ENCODE peak calls at places on chromosome 14, in nine cellular contexts. T is IMR-90; M is AG04450; C is endodermal cell; O is CD8-positive, alpha-beta memory T cell; P is BE2C; Y is skeletal muscle cell; F is aorta; R is thoracic aorta. X is an unnamed sample.

GRCh38 chr14:75549169-75549568 is 26.9 kb downstream of the BATF start:
- DNase-seq in T (no peak), M (no peak), C (no peak), O (no peak), P (no peak), Y (no peak), F (no peak), R (no peak), X (no peak)

GRCh38 chr14:106846218-106846617 is 1319.8 kb downstream of the TMEM121 start:
- DNase-seq in T (no peak), M (no peak), C (no peak), O (no peak), P (no peak), Y (no peak), F (no peak), R (no peak), X (no peak)

GRCh38 chr14:44897844-44898151 is 63.9 kb downstream of the KLHL28 start:
- DNase-seq in T (peak), M (no peak), C (no peak), O (no peak), P (no peak), Y (no peak), F (no peak), R (no peak), X (no peak)

GRCh38 chr14:80456200-80456599 is 244.9 kb upstream of the DIO2 start:
- DNase-seq in T (peak), M (no peak), C (no peak), O (no peak), P (no peak), Y (peak), F (no peak), R (no peak), X (peak)

GRCh38 chr14:31934767-31935266 is 142.3 kb upstream of the ARHGAP5 start:
- DNase-seq in T (peak), M (no peak), C (peak), O (no peak), P (peak), Y (peak), F (no peak), R (no peak), X (peak)

GRCh38 chr14:45194964-45195363 is 58.0 kb downstream of the MIS18BP1 start:
- DNase-seq in T (no peak), M (no peak), C (no peak), O (no peak), P (no peak), Y (no peak), F (no peak), R (no peak), X (no peak)

GRCh38 chr14:105420141-105420975 is 731 bp downstream of the MTA1 start:
- DNase-seq in T (no peak), M (no peak), C (no peak), O (no peak), P (no peak), Y (no peak), F (no peak), R (no peak), X (no peak)

GRCh38 chr14:77590845-77591506 is 25.5 kb downstream of the SPTLC2 start:
- DNase-seq in T (no peak), M (no peak), C (no peak), O (no peak), P (no peak), Y (no peak), F (no peak), R (no peak), X (no peak)

GRCh38 chr14:96445844-96446710 is 54.1 kb downstream of the AK7 start:
- DNase-seq in T (no peak), M (no peak), C (no peak), O (no peak), P (no peak), Y (no peak), F (no peak), R (no peak), X (no peak)

GRCh38 chr14:52706286-52706685 is 714 bp upstream of the PSMC6 start:
- DNase-seq in T (peak), M (no peak), C (no peak), O (peak), P (no peak), Y (no peak), F (no peak), R (no peak), X (no peak)

GRCh38 chr14:61260939-61261776 is 20.0 kb downstream of the TMEM30B start:
- DNase-seq in T (peak), M (peak), C (peak), O (no peak), P (no peak), Y (peak), F (peak), R (no peak), X (no peak)

GRCh38 chr14:51069065-51069464 is 25.8 kb downstream of the TRIM9 start:
- DNase-seq in T (no peak), M (no peak), C (no peak), O (no peak), P (no peak), Y (no peak), F (no peak), R (no peak), X (no peak)

GRCh38 chr14:92153581-92153980 is 31.8 kb downstream of the CPSF2 start:
- DNase-seq in T (no peak), M (no peak), C (no peak), O (no peak), P (no peak), Y (no peak), F (no peak), R (no peak), X (no peak)

GRCh38 chr14:94009767-94010166 is 12.7 kb downstream of the CCDC197 start:
- DNase-seq in T (peak), M (peak), C (no peak), O (no peak), P (no peak), Y (peak), F (no peak), R (no peak), X (peak)

GRCh38 chr14:54839681-54840080 is 62.9 kb downstream of the GCH1 start:
- DNase-seq in T (no peak), M (no peak), C (no peak), O (no peak), P (no peak), Y (peak), F (no peak), R (no peak), X (no peak)

GRCh38 chr14:104697892-104698583 is 8.6 kb downstream of the INF2 start:
- DNase-seq in T (no peak), M (no peak), C (peak), O (no peak), P (no peak), Y (no peak), F (no peak), R (no peak), X (no peak)

GRCh38 chr14:77319416-77319815 is 1.3 kb downstream of the POMT2 start:
- DNase-seq in T (no peak), M (no peak), C (no peak), O (no peak), P (no peak), Y (no peak), F (no peak), R (no peak), X (no peak)

GRCh38 chr14:102187583-102188001 is 47.9 kb downstream of the WDR20 start:
- DNase-seq in T (no peak), M (no peak), C (peak), O (no peak), P (peak), Y (no peak), F (no peak), R (no peak), X (no peak)

GRCh38 chr14:75577724-75578098 is 709 bp upstream of the FLVCR2 start:
- DNase-seq in T (peak), M (peak), C (peak), O (peak), P (peak), Y (peak), F (peak), R (peak), X (peak)

GRCh38 chr14:95344536-95344935 is 24.8 kb upstream of the CLMN start:
- DNase-seq in T (no peak), M (no peak), C (no peak), O (no peak), P (no peak), Y (no peak), F (no peak), R (no peak), X (no peak)

GRCh38 chr14:33282181-33282580 is 343.5 kb downstream of the NPAS3 start:
- DNase-seq in T (no peak), M (no peak), C (no peak), O (no peak), P (no peak), Y (no peak), F (no peak), R (no peak), X (no peak)
- H3K4me3 ChIP-seq in T (no peak), M (no peak), C (no peak), O (no peak), P (no peak), Y (no peak), F (no peak), R (no peak), X (no peak)

GRCh38 chr14:56809262-56810215 is 740 bp downstream of the OTX2 start:
- DNase-seq in T (no peak), M (no peak), C (peak), O (no peak), P (no peak), Y (no peak), F (no peak), R (no peak), X (no peak)

GRCh38 chr14:56808314-56809201 is 1.7 kb downstream of the OTX2 start:
- DNase-seq in T (no peak), M (no peak), C (peak), O (no peak), P (no peak), Y (no peak), F (no peak), R (no peak), X (no peak)

GRCh38 chr14:56811596-56812363 is 1.5 kb upstream of the OTX2 start:
- DNase-seq in T (no peak), M (no peak), C (peak), O (no peak), P (no peak), Y (no peak), F (no peak), R (no peak), X (no peak)

GRCh38 chr14:56810850-56811595 is 744 bp upstream of the OTX2 start:
- DNase-seq in T (no peak), M (no peak), C (peak), O (no peak), P (no peak), Y (no peak), F (no peak), R (no peak), X (no peak)

GRCh38 chr14:56810341-56810740 is at the start of gene OTX2:
- DNase-seq in T (no peak), M (no peak), C (peak), O (no peak), P (no peak), Y (no peak), F (no peak), R (no peak), X (no peak)
- H3K4me3 ChIP-seq in T (no peak), M (no peak), C (peak), O (no peak), P (no peak), Y (no peak), F (no peak), R (peak), X (no peak)

DNA sequence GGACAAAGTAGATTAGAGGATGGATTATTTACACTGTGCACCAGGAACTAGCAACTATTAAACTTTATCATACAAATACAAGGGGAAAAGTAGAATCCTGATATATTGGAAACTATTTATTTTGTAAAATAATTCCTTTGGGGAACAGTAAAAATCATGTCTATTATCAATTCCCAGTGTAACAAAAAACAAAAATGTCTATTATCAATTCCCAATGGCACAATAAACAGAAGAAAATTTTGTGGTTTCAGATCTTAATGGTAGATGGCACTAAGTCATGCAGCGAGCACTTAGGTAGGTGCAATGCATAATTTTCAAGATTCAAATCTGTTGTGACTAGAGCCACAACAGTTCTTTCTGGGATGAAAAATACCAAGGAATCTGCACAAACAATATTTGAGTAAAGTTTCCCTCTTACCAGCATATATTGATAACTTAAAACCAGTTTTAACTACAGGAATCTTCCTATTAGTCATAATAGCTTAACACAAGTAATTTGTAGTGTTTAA is 13.7 kb downstream of the CFL2 start:
- DNase-seq in T (no peak), M (no peak), C (no peak), O (no peak), P (no peak), Y (no peak), F (no peak), R (no peak), X (no peak)
- H3K4me3 ChIP-seq in T (no peak), M (no peak), C (no peak), O (no peak), P (no peak), Y (no peak), F (no peak), R (no peak), X (no peak)

GRCh38 chr14:73719361-73719760 is 5.2 kb upstream of the PNMA1 start:
- DNase-seq in T (no peak), M (no peak), C (no peak), O (no peak), P (no peak), Y (no peak), F (no peak), R (no peak), X (no peak)

GRCh38 chr14:73719791-73720190 is 5.6 kb upstream of the PNMA1 start:
- DNase-seq in T (peak), M (no peak), C (no peak), O (no peak), P (no peak), Y (no peak), F (no peak), R (no peak), X (no peak)

GRCh38 chr14:73717247-73717646 is 3.1 kb upstream of the PNMA1 start:
- DNase-seq in T (peak), M (no peak), C (no peak), O (no peak), P (peak), Y (no peak), F (no peak), R (no peak), X (no peak)

GRCh38 chr14:73717998-73718741 is 4.0 kb upstream of the PNMA1 start:
- DNase-seq in T (peak), M (no peak), C (peak), O (no peak), P (no peak), Y (no peak), F (peak), R (no peak), X (no peak)

GRCh38 chr14:73718742-73719251 is 4.6 kb upstream of the PNMA1 start:
- DNase-seq in T (no peak), M (no peak), C (peak), O (no peak), P (no peak), Y (no peak), F (no peak), R (no peak), X (no peak)
- H3K4me3 ChIP-seq in T (no peak), M (no peak), C (no peak), O (no peak), P (no peak), Y (no peak), F (no peak), R (no peak), X (no peak)

DNA sequence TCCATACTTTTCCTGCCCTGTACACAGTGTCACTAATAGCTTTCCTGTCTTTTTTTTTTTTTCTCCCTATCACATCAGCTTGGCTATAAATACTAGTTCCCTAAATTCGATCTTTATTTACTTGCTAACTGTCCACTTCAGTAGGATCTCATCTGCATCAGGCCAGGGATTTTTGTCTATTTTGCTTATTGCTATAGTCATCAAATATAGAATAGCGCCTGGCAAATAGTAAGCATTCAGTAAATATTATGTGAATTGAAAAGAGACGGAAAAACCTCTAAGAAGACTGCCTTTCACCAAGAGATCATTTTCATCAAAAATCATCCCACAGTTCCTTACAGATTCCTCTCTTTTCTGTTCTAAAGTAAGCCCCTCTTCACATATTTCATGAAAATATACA is 429.1 kb downstream of the FLRT2 start:
- DNase-seq in T (no peak), M (no peak), C (no peak), O (no peak), P (no peak), Y (no peak), F (no peak), R (no peak), X (no peak)
- H3K4me3 ChIP-seq in T (no peak), M (no peak), C (no peak), O (no peak), P (no peak), Y (no peak), F (no peak), R (no peak), X (no peak)

GRCh38 chr14:99579903-99580570 is 24.0 kb downstream of the CCDC85C start:
- DNase-seq in T (peak), M (no peak), C (peak), O (no peak), P (no peak), Y (no peak), F (no peak), R (no peak), X (peak)
- H3K4me3 ChIP-seq in T (no peak), M (no peak), C (no peak), O (no peak), P (no peak), Y (no peak), F (no peak), R (no peak), X (no peak)

GRCh38 chr14:64184103-64184729 is 110.0 kb downstream of the ESR2 start:
- DNase-seq in T (no peak), M (no peak), C (no peak), O (no peak), P (no peak), Y (no peak), F (no peak), R (no peak), X (no peak)

GRCh38 chr14:64190974-64191502 is 103.1 kb downstream of the ESR2 start:
- DNase-seq in T (peak), M (no peak), C (no peak), O (no peak), P (no peak), Y (no peak), F (no peak), R (no peak), X (no peak)

GRCh38 chr14:64187331-64187730 is 106.8 kb downstream of the ESR2 start:
- DNase-seq in T (no peak), M (no peak), C (no peak), O (no peak), P (no peak), Y (no peak), F (no peak), R (no peak), X (no peak)

GRCh38 chr14:64185184-64185583 is 109.0 kb downstream of the ESR2 start:
- DNase-seq in T (no peak), M (no peak), C (no peak), O (no peak), P (no peak), Y (no peak), F (no peak), R (no peak), X (no peak)

GRCh38 chr14:64186231-64187129 is 107.7 kb downstream of the ESR2 start:
- DNase-seq in T (no peak), M (no peak), C (peak), O (no peak), P (no peak), Y (no peak), F (no peak), R (no peak), X (no peak)
- H3K4me3 ChIP-seq in T (no peak), M (no peak), C (peak), O (no peak), P (no peak), Y (no peak), F (no peak), R (no peak), X (no peak)

DNA sequence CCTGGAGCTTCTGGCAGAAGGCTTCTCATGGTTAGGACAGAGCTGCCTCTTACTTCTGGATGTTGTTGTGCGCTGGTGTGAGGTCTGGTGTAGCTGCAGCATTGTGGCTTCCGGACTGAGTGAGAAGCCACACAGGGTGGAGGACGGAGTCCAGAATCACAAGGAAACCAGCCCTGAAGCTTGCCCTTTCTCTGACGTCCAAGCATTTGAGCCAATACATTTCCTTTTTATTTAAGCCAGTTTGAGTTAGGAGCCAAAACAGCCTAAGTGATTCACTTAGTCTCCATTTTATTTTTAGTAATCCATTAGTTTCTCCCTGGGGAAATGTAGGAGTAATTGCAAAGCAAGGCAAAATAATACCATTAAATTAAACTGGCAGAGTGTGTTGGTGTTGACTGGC is 402.4 kb upstream of the RGS6 start:
- DNase-seq in T (no peak), M (no peak), C (no peak), O (no peak), P (peak), Y (peak), F (peak), R (peak), X (no peak)
- H3K4me3 ChIP-seq in T (no peak), M (no peak), C (no peak), O (no peak), P (peak), Y (no peak), F (no peak), R (peak), X (no peak)

DNA sequence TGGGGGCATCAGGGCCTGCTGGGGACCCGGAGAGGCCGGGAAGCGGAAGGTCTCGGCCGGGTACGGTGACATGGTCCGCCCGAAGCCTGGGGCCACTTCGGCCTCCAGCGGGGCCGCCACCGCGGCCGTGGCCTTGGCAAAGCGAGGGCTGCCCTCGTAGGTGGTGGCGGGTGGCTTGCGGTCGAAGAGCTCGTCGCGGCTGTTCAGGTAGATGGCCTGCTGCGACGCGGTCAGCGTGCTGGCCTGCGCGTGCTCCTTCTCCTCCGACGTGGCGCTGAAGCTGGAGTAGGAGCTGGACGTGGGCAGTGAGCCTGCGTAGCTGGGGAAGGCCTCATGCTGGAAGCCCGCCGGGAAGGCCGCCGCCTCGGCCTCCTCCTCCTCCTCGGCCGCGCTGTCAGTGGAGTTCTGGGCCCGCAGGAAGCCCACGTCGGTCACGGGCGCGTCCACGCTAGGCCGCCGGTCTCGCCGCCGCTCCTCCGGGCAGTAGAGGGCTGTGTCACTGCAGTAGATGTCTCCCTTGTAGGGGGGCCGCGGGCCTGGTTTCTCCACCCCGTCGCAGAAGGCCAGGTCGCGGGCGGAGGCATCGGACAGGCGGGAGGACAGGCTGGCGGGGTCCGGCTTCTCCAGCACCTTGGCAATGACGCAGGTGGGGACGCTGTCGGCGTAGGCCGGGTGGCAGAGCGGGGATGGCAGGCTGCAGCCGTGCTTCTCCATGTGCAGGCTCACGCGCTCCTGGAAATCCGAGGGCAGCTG is 48.5 kb downstream of the BEGAIN start:
- DNase-seq in T (no peak), M (no peak), C (peak), O (no peak), P (peak), Y (no peak), F (peak), R (no peak), X (no peak)
- H3K4me3 ChIP-seq in T (no peak), M (no peak), C (no peak), O (no peak), P (no peak), Y (no peak), F (no peak), R (no peak), X (no peak)

X was measured in kidney epithelial cell.